ENCODE peak calls at places on chromosome 9, in four cellular contexts. I is HCT116, X is WTC11, J is right lobe of liver. N is an unnamed sample.

GRCh38 chr9:98572796-98573195 is 135.9 kb downstream of the GABBR2 start:
- DNase-seq in I (no peak), X (no peak), J (no peak), N (no peak)

GRCh38 chr9:106284300-106284699 is 578.7 kb upstream of the ZNF462 start:
- DNase-seq in I (no peak), X (peak; percentile 36), J (no peak), N (no peak)

GRCh38 chr9:129245276-129245675 is 67.2 kb upstream of the IER5L start:
- DNase-seq in I (no peak), X (no peak), J (no peak), N (no peak)

GRCh38 chr9:123724211-123724831 is 205.6 kb downstream of the DENND1A start:
- DNase-seq in I (no peak), X (no peak), J (no peak), N (no peak)

GRCh38 chr9:128275198-128276007 is at the start of gene GOLGA2:
- DNase-seq in I (peak; percentile 24), X (peak; percentile 48), J (no peak), N (no peak)

GRCh38 chr9:136990233-136990911 is 1.9 kb upstream of the PAXX start:
- DNase-seq in I (no peak), X (no peak), J (no peak), N (no peak)

GRCh38 chr9:78620764-78621163 is 323.8 kb downstream of the PSAT1 start:
- DNase-seq in I (no peak), X (no peak), J (no peak), N (no peak)

GRCh38 chr9:124320062-124320973 is 62.6 kb downstream of the NEK6 start:
- DNase-seq in I (peak; percentile 28), X (peak; percentile 86), J (peak; percentile 77), N (peak; percentile 91)

GRCh38 chr9:129166962-129167557 is 11.0 kb downstream of the IER5L start:
- DNase-seq in I (peak; percentile 63), X (peak; percentile 67), J (no peak), N (no peak)

GRCh38 chr9:15033316-15033715 is 123.1 kb upstream of the FREM1 start:
- DNase-seq in I (no peak), X (no peak), J (no peak), N (no peak)

GRCh38 chr9:117796681-117797080 is 92.5 kb downstream of the TLR4 start:
- DNase-seq in I (no peak), X (no peak), J (no peak), N (no peak)

GRCh38 chr9:106798021-106798799 is 64.8 kb upstream of the ZNF462 start:
- DNase-seq in I (no peak), X (no peak), J (no peak), N (no peak)

GRCh38 chr9:36450110-36450732 is 50.2 kb upstream of the RNF38 start:
- DNase-seq in I (peak; percentile 22), X (no peak), J (no peak), N (no peak)
- TF ChIP-seq CTCF in I (peak; percentile 67), X (peak; percentile 37), J (peak; percentile 78), N (peak; percentile 81)

DNA sequence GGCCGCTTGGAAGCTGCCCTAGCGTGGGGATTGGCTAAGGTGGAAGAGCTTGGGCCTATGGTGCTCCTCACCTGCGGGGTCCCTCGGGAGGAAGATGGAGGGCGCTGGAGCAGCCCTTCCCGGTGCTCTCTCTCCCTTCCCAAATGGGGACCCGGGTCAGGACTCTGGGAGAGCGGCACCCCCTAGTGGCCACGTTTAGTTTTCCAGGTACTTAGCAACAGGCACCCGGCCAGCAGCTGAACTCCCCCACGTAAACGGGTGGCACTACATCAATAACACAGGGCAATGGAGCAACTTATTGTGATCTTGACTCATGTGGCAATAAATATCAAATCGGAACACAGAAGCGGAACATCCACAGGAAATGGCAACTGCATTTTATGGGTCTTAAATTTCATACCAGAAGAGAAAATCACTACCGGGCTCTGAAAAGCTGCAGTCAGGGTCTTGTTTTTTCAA is 316.6 kb downstream of the AGTPBP1 start:
- DNase-seq in I (peak; percentile 69), X (peak; percentile 93), J (peak; percentile 70), N (no peak)
- TF ChIP-seq CTCF in I (peak; percentile 83), X (peak; percentile 91), J (peak; percentile 45), N (peak; percentile 70)

DNA sequence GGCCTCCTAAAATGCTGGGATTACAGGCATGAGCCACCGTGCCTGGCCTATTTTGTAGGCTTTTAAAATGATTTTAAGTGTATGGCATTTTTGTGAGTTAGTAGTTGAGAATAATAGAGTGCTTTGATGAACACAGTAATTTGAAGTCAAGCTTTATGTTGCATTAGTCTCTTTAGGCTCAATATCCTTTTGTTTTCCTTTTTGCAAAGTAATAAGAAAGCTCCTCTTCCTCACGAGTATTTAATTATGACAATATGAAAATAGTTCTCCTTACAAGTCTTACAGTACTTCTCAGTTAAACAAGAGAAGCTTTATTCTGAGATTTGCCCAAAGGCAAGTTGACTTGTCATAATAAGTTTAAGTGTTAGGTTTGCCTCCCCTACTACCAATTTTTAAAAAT is 69.0 kb downstream of the TJP2 start:
- DNase-seq in I (no peak), X (no peak), J (no peak), N (no peak)
- TF ChIP-seq CTCF in I (no peak), X (no peak), J (no peak), N (no peak)

DNA sequence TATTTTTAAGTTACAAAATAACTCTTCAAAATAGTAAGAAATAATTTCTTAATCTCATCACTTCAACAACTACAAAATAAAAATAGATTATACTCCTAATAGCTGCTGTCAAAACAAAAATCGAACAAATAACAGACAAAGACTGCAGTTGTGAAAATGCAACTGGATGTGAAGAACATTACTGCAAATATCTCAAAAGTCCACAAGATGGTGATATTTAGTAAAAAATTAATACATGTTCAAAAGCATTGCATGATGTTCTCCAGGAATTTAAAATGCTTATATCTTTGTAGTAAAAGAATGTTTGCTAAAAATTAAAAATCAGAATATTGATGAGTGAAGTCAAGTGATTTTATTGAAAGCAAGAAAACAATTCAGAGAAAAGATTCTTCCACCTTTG is 66.2 kb downstream of the MPDZ start:
- DNase-seq in I (no peak), X (no peak), J (no peak), N (no peak)
- TF ChIP-seq CTCF in I (no peak), X (no peak), J (peak; percentile 47), N (peak; percentile 60)

DNA sequence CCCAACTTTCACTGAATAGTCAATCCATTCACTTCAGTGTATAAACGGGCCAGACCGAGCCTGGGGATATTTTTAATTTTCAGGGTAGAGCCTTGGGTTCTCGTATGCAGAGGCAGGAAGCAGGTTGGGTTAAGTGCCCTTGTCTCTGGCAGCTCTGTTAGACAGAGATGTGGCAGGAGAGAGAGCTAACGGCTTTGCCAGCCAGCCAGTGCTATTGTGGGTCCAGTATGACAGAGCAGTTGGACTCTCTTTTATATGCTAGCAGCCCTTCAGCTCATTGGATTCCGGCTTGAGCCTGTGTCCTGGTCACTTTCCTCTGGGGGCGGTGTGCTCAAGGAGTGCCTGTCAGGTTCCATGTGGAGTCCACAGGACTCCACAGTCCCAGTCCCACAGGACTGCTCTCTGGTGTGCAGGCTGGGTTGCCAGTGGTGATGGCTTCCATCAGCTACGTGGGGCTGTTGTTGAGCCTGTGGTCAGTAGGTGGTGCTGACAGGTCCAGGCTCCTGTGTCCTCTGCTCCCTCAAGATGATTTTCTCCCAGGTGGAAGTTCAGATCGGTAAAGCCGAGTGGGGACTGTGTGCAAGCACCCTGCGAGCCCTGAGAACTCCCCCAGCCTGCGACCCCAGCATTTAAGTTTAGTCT is 14.3 kb downstream of the CLTA start:
- DNase-seq in I (no peak), X (peak; percentile 38), J (peak; percentile 47), N (no peak)
- TF ChIP-seq CTCF in I (peak; percentile 39), X (no peak), J (peak; percentile 36), N (peak; percentile 27)

DNA sequence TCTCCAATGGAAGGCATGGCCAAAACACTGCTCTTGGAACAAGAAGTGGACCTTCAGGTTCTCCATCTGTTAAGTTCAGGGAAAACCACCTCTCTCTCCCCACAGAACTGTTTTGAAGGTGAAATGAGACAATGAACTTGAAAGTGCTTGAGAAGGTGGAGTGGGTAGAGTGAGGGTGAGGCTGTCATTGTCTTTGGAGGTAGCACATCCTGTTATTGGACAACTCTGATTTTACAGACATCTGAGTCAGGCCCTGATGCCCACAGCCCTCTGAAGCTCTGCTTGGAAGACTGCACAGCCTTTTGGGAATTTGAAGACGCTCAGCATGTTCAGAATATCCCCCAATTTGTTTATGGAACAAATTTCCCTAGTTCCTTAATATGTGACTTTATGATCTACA is 27.6 kb upstream of the TEX48 start:
- DNase-seq in I (no peak), X (no peak), J (no peak), N (no peak)
- TF ChIP-seq CTCF in I (no peak), X (no peak), J (no peak), N (no peak)

DNA sequence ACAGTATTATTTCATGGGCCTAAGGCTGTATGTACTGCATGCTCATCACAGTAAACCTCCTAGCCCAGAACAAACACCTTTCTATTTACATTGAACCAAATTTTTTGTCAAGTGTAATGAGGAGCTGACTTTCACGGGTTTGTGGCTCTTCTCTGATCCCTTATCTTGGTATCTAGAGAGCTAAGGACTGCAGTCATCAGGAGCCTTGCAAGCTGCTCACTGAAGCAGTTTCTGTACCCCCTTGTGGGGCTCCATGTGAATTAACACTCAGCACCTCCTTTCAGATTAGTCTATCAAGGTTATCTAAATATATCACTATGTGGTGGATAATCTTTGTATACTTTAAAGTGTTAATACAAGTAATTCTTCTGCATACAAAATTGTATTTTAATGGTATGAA is 108.2 kb downstream of the AUH start:
- DNase-seq in I (peak; percentile 6), X (no peak), J (no peak), N (no peak)
- TF ChIP-seq CTCF in I (peak; percentile 15), X (no peak), J (no peak), N (no peak)